ENCODE peak calls at places on chromosomes 11 and 22, in ten cellular contexts. U is foreskin fibroblast, T is IMR-90, C is A549, W is breast epithelium, O is PC-9, F is cardiac fibroblast, I is HL-60, P is AG10803, J is psoas muscle. M is an unnamed sample.

GRCh38 chr22:35540600-35541253 is at the start of gene RASD2:
- DNase-seq in U (peak; percentile 48), T (peak; percentile 19), C (peak; percentile 51), W (peak; percentile 38), O (peak; percentile 63), F (no peak), I (peak; percentile 38), P (peak; percentile 49), J (peak; percentile 70), M (peak; percentile 19)

GRCh38 chr11:65565624-65566453 is 4.4 kb upstream of the ZNRD2 start:
- DNase-seq in U (no peak), T (peak; percentile 35), C (no peak), W (no peak), O (no peak), F (peak; percentile 68), I (no peak), P (no peak), J (no peak), M (no peak)

GRCh38 chr11:24267015-24267414 is 229.8 kb upstream of the LUZP2 start:
- DNase-seq in U (no peak), T (no peak), C (no peak), W (no peak), O (no peak), F (no peak), I (no peak), P (no peak), J (no peak), M (no peak)

GRCh38 chr22:47122441-47123000 is 360.1 kb downstream of the TBC1D22A start:
- DNase-seq in U (no peak), T (no peak), C (no peak), W (no peak), O (no peak), F (no peak), I (no peak), P (no peak), J (no peak), M (no peak)

GRCh38 chr22:19169002-19169946 is 9.3 kb downstream of the SLC25A1 start:
- DNase-seq in U (peak; percentile 44), T (no peak), C (no peak), W (no peak), O (no peak), F (no peak), I (no peak), P (no peak), J (no peak), M (no peak)

GRCh38 chr11:112481893-112482292 is 221.2 kb upstream of the PLET1 start:
- DNase-seq in U (no peak), T (no peak), C (no peak), W (no peak), O (peak; percentile 15), F (no peak), I (no peak), P (no peak), J (no peak), M (no peak)

GRCh38 chr11:74877132-74877531 is 71.8 kb downstream of the XRRA1 start:
- DNase-seq in U (peak; percentile 40), T (peak; percentile 12), C (no peak), W (no peak), O (peak; percentile 42), F (peak; percentile 56), I (no peak), P (no peak), J (no peak), M (no peak)

GRCh38 chr11:29657709-29658108 is 359.1 kb downstream of the KCNA4 start:
- DNase-seq in U (no peak), T (no peak), C (no peak), W (no peak), O (no peak), F (no peak), I (no peak), P (no peak), J (no peak), M (no peak)

GRCh38 chr11:125938418-125938817 is 7.4 kb upstream of the VSIG10L2 start:
- DNase-seq in U (no peak), T (no peak), C (no peak), W (no peak), O (no peak), F (no peak), I (peak; percentile 17), P (no peak), J (no peak), M (no peak)

GRCh38 chr22:38114484-38115398 is 4.3 kb upstream of the BAIAP2L2 start:
- DNase-seq in U (peak; percentile 93), T (peak; percentile 78), C (peak; percentile 82), W (peak; percentile 73), O (peak; percentile 69), F (peak; percentile 87), I (peak; percentile 79), P (peak; percentile 81), J (peak; percentile 94), M (peak; percentile 93)

GRCh38 chr11:8354622-8355417 is 91.1 kb upstream of the LMO1 start:
- DNase-seq in U (peak; percentile 30), T (no peak), C (no peak), W (no peak), O (no peak), F (no peak), I (peak; percentile 60), P (no peak), J (peak; percentile 8), M (peak; percentile 24)

DNA sequence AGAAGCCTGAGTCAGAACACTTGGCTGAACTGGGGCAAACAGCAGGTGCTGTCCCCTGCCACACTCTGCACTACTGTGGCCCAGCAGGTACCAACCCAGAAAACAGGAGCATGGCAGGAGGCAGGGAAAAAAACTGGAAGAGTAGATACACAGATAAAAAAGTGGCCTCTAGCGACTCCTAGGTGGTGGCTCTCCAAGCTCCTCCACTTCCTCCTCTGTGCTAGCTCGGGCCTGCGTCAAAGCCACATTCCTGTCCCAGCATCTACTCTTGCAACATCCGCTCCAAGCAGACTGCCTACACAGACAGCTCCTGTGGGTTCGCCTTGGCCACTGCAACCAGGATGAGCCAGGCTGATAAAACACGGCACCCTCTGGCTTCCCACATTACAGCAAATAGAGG is 6.9 kb downstream of the OR8B12 start:
- DNase-seq in U (no peak), T (peak; percentile 39), C (no peak), W (peak; percentile 90), O (peak; percentile 45), F (peak; percentile 91), I (peak; percentile 82), P (peak; percentile 25), J (no peak), M (peak; percentile 11)
- TF ChIP-seq CTCF in U (no peak), T (no peak), C (no peak), W (peak; percentile 24), O (no peak), F (peak; percentile 40), I (peak; percentile 8), P (no peak), J (no peak), M (no peak)

GRCh38 chr11:134361661-134362060 is 29.9 kb downstream of the GLB1L2 start:
- DNase-seq in U (no peak), T (no peak), C (no peak), W (no peak), O (no peak), F (no peak), I (no peak), P (no peak), J (peak; percentile 35), M (no peak)
- TF ChIP-seq CTCF in U (no peak), T (no peak), C (no peak), W (no peak), O (no peak), F (no peak), I (no peak), P (no peak), J (no peak), M (no peak)

GRCh38 chr11:106077609-106078517 is at the start of gene AASDHPPT:
- DNase-seq in U (peak; percentile 58), T (peak; percentile 29), C (peak; percentile 1), W (no peak), O (peak; percentile 34), F (peak; percentile 62), I (peak; percentile 21), P (peak; percentile 34), J (no peak), M (peak; percentile 4)

GRCh38 chr11:106082096-106082495 is 4.6 kb downstream of the AASDHPPT start:
- DNase-seq in U (no peak), T (no peak), C (no peak), W (no peak), O (no peak), F (no peak), I (no peak), P (no peak), J (no peak), M (no peak)

GRCh38 chr11:106072804-106073203 is 4.3 kb downstream of the KBTBD3 start:
- DNase-seq in U (no peak), T (no peak), C (no peak), W (no peak), O (no peak), F (no peak), I (no peak), P (no peak), J (no peak), M (no peak)

GRCh38 chr11:106076421-106076922 is 675 bp downstream of the KBTBD3 start:
- DNase-seq in U (peak; percentile 20), T (no peak), C (no peak), W (no peak), O (no peak), F (no peak), I (no peak), P (no peak), J (no peak), M (peak; percentile 2)

DNA sequence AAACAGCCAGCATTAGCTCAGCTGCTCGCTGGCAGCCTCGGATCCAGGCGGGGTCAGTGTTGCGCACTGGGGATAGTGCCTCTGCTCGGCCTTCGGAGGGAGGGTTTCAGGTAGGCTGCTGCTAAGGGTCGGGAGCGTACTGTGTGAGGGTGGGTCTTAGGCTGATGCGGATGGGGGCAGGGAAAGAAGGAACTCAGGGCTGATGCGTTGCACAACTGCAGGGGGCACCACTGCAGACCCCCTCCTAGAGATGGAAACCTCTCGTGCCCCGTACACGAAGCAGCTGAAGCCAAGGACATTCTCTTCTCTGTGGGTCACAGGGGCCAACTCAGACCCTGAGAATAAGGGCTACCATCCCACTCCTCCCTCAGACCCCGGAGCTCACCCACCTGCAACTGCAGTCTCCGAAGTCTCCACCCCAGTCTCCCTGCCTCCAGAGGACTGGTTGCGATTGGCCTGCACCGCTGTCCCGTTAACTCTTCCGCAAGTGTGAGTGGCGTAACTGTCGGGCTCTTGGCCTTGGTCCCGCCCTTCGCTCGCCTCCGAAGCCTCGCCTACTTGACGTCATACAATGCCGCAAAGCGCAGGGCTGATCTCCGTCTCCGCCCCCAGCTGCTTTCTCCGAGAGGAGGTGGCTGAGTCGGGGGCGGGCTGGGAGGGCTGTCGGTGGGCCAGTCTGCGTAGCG is at the start of gene KBTBD3:
- DNase-seq in U (peak; percentile 100), T (peak; percentile 99), C (peak; percentile 71), W (peak; percentile 98), O (peak; percentile 99), F (peak; percentile 99), I (peak; percentile 99), P (peak; percentile 99), J (peak; percentile 99), M (peak; percentile 93)
- TF ChIP-seq CTCF in U (peak; percentile 36), T (no peak), C (peak; percentile 32), W (peak; percentile 36), O (peak; percentile 56), F (peak; percentile 42), I (peak; percentile 21), P (peak; percentile 50), J (peak; percentile 13), M (no peak)

DNA sequence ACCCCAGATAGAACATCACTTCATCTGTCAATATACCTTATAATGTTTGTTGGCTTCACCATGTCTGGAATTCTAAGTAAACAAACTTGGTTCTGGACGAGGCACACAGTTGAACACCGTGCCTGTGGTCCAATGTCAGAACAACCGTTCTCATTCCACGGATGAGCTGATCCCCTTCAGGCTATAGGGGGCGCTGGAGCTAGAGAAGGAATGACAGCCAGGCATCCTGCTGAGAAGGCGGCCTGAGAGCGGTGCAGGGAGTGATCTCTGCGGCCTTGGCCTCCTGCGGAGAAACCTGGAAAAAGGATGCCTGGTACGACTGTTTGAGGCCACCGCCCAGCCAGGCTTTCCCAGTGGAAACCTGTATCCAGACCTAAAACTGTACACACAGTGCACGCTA is 48.7 kb downstream of the FDX1 start:
- DNase-seq in U (no peak), T (no peak), C (no peak), W (no peak), O (no peak), F (no peak), I (no peak), P (no peak), J (no peak), M (no peak)
- TF ChIP-seq CTCF in U (no peak), T (no peak), C (no peak), W (no peak), O (peak; percentile 25), F (no peak), I (no peak), P (no peak), J (no peak), M (no peak)

M was measured in Calu3.